ENCODE peak calls at places on chromosomes 5 and 9, in five cellular contexts. U is K562, I is HepG2, V is GM12878, H is upper lobe of left lung. N is an unnamed sample.

GRCh38 chr5:172733974-172734346 is 37.0 kb downstream of the DUSP1 start:
- ATAC-seq in U (peak; percentile 24), I (peak; percentile 20), V (no peak), H (peak; percentile 39), N (peak; percentile 35)

GRCh38 chr9:35340046-35340445 is 149.9 kb upstream of the RUSC2 start:
- ATAC-seq in U (no peak), I (no peak), V (no peak), H (no peak), N (no peak)

GRCh38 chr9:109574061-109574882 is 76.2 kb upstream of the PTPN3 start:
- ATAC-seq in U (peak; percentile 90), I (peak; percentile 66), V (peak; percentile 80), H (peak; percentile 64), N (peak; percentile 53)

GRCh38 chr5:142994242-142994641 is 224.1 kb downstream of the ARHGAP26 start:
- ATAC-seq in U (no peak), I (no peak), V (no peak), H (no peak), N (no peak)

GRCh38 chr5:160506006-160507004 is 84.7 kb downstream of the PTTG1 start:
- ATAC-seq in U (peak; percentile 50), I (peak; percentile 38), V (peak; percentile 81), H (peak; percentile 60), N (no peak)

GRCh38 chr9:89528540-89528939 is 30.6 kb upstream of the SEMA4D start:
- ATAC-seq in U (no peak), I (peak; percentile 68), V (no peak), H (no peak), N (no peak)

GRCh38 chr9:17611921-17612320 is 33.1 kb downstream of the SH3GL2 start:
- ATAC-seq in U (no peak), I (no peak), V (peak; percentile 57), H (no peak), N (no peak)

GRCh38 chr9:16197578-16198370 is 644.9 kb downstream of the CCDC171 start:
- ATAC-seq in U (no peak), I (no peak), V (no peak), H (no peak), N (no peak)

GRCh38 chr5:66661149-66661548 is 65.0 kb downstream of the MAST4 start:
- ATAC-seq in U (no peak), I (no peak), V (no peak), H (peak; percentile 83), N (peak; percentile 63)

GRCh38 chr9:14156046-14156445 is 157.9 kb downstream of the NFIB start:
- ATAC-seq in U (no peak), I (no peak), V (peak; percentile 82), H (no peak), N (no peak)

GRCh38 chr5:2756211-2756746 is 4.8 kb upstream of the IRX2 start:
- ATAC-seq in U (no peak), I (no peak), V (no peak), H (peak; percentile 35), N (no peak)

GRCh38 chr5:2755371-2755715 is 3.9 kb upstream of the IRX2 start:
- ATAC-seq in U (no peak), I (no peak), V (no peak), H (no peak), N (no peak)

GRCh38 chr5:2757563-2758311 is 6.3 kb upstream of the IRX2 start:
- ATAC-seq in U (no peak), I (no peak), V (no peak), H (peak; percentile 23), N (no peak)

GRCh38 chr5:2755811-2756210 is 4.3 kb upstream of the IRX2 start:
- ATAC-seq in U (no peak), I (no peak), V (no peak), H (no peak), N (no peak)

DNA sequence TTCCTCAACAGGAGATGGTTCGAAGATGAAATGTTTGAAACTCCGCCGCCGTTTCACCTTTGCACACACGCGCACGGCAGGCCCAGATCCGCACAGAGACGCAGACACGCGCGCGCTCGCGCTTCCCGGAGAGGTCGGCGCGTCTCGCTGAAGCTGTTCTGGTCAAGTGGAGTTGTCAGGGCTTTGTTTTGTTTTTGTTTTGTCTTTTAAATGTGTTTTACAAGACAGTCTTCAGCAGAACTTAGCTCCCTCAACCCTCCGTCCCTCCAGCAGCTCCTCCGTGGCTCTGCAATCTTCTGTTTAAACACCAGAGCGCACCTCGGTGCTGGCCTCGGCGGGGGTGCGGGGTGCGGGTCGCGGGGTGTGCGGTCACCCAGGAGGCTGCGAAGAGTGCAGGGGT is 5.3 kb upstream of the IRX2 start:
- ATAC-seq in U (no peak), I (no peak), V (no peak), H (no peak), N (no peak)
- TF ChIP-seq EP300 in U (no peak), I (no peak), V (no peak), H (no peak), N (no peak)

GRCh38 chr9:38038307-38039089 is 30.5 kb downstream of the SHB start:
- ATAC-seq in U (peak; percentile 40), I (no peak), V (peak; percentile 53), H (no peak), N (no peak)

GRCh38 chr9:38033956-38034355 is 35.1 kb downstream of the SHB start:
- ATAC-seq in U (no peak), I (no peak), V (no peak), H (no peak), N (no peak)

GRCh38 chr9:38037981-38038306 is 31.1 kb downstream of the SHB start:
- ATAC-seq in U (no peak), I (no peak), V (no peak), H (no peak), N (no peak)

GRCh38 chr9:38036359-38037084 is 32.5 kb downstream of the SHB start:
- ATAC-seq in U (peak; percentile 4), I (no peak), V (no peak), H (peak; percentile 68), N (no peak)

GRCh38 chr9:38035873-38036272 is 33.2 kb downstream of the SHB start:
- ATAC-seq in U (no peak), I (peak; percentile 44), V (no peak), H (peak; percentile 30), N (no peak)
- TF ChIP-seq POLR2AphosphoS5 in U (no peak), I (no peak), V (no peak), H (no peak), N (no peak)

DNA sequence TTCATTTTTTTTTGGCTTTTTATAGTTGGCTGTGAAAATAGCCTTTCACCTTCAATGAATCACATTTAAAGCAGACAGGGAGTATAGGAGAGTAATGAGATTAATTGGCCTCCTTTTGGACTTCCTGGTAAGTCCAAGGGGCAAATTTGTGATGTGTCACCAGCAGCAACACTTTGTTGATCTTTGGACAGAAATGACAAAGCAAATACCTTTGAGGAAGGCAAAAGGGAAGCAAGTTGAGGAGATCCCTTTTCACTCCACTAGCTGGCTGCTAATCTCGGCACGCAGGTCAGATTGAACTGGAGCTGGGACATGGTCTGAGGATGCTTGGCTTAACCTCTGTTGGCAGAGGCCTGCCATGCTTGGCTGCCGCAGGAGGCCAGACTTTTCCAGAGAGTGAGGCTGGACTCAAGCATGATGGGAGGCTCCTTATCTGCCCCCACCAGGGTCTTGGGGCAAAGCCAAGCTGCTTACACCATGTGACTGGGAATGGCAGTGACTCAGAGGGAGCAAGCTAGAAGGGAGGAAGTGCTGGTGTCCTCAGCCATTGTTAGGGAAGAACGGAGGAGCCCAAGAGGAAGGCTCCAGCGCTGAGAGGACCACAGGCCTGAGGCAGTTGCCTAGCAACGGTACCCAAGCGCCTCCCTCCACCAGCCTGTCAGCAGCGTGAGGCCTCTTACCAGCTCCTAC is 174.5 kb upstream of the MAP1B start:
- ATAC-seq in U (peak; percentile 83), I (peak; percentile 91), V (no peak), H (peak; percentile 63), N (peak; percentile 72)
- TF ChIP-seq CTCF in U (no peak), I (no peak), V (no peak), H (no peak), N (no peak)

GRCh38 chr9:99411479-99412100 is 189.5 kb downstream of the SEC61B start:
- ATAC-seq in U (no peak), I (no peak), V (peak; percentile 70), H (no peak), N (no peak)
- TF ChIP-seq EP300 in U (no peak), I (no peak), V (no peak), H (no peak), N (no peak)